ENCODE peak calls at places on chromosomes 7 and 10, in seven cellular contexts. E is IMR-90, Q is H9, D is mesenchymal stem cell, F is mesendoderm, K is trophoblast cell, S is H1. H is an unnamed sample.

GRCh38 chr10:34290412-34291082 is 524.5 kb downstream of the PARD3 start:
- DNase-seq in Q (no peak), F (no peak), D (peak), S (no peak), K (peak), E (peak), H (no peak)

GRCh38 chr10:102504179-102504975 is 605 bp downstream of the SUFU start:
- DNase-seq in K (peak), S (peak), D (peak), E (peak), F (peak), Q (peak), H (peak)

GRCh38 chr10:43854042-43854441 is 205.4 kb upstream of the ZNF32 start:
- DNase-seq in Q (no peak), E (peak), S (no peak), D (peak), K (peak), F (peak), H (no peak)

GRCh38 chr7:97246317-97246716 is 128.8 kb downstream of the SDHAF3 start:
- DNase-seq in E (no peak), K (no peak), S (no peak), Q (no peak), F (no peak), D (no peak), H (no peak)

GRCh38 chr7:141652691-141653090 is 49.3 kb downstream of the DENND11 start:
- DNase-seq in S (no peak), Q (peak), K (no peak), F (no peak), E (no peak), D (no peak), H (no peak)

GRCh38 chr7:42193457-42194111 is 43.4 kb downstream of the GLI3 start:
- DNase-seq in E (peak), Q (no peak), S (no peak), K (no peak), F (no peak), D (peak), H (no peak)

GRCh38 chr7:37571806-37572205 is 111.8 kb upstream of the GPR141 start:
- DNase-seq in Q (no peak), S (no peak), D (no peak), E (no peak), F (no peak), K (no peak), H (no peak)

GRCh38 chr7:12965767-12966166 is 278.3 kb downstream of the ARL4A start:
- DNase-seq in S (no peak), E (no peak), D (no peak), F (no peak), K (no peak), Q (no peak), H (no peak)

GRCh38 chr7:23277359-23277989 is 21.7 kb upstream of the MALSU1 start:
- DNase-seq in D (peak), E (peak), K (no peak), F (peak), S (peak), Q (peak), H (peak)

GRCh38 chr10:21531164-21531563 is 2.9 kb upstream of the MLLT10 start:
- DNase-seq in F (no peak), D (peak), E (peak), S (no peak), Q (no peak), K (no peak), H (no peak)

GRCh38 chr7:100829150-100829716 is 1.9 kb upstream of the EPHB4 start:
- DNase-seq in F (peak), S (no peak), E (no peak), D (no peak), Q (peak), K (no peak), H (no peak)

GRCh38 chr10:78416031-78416800 is 382.6 kb downstream of the RPS24 start:
- DNase-seq in K (peak), D (peak), S (no peak), E (peak), F (no peak), Q (peak), H (no peak)

GRCh38 chr10:91799580-91799975 is 1.4 kb downstream of the TNKS2 start:
- DNase-seq in S (no peak), E (peak), Q (no peak), F (no peak), D (peak), K (no peak), H (no peak)

GRCh38 chr7:4957847-4958476 is 1.0 kb downstream of the MMD2 start:
- DNase-seq in S (no peak), Q (no peak), D (no peak), K (no peak), E (no peak), F (no peak), H (no peak)

GRCh38 chr10:122121059-122121458 is 132.1 kb downstream of the TACC2 start:
- DNase-seq in S (no peak), Q (no peak), E (no peak), D (no peak), F (no peak), K (no peak), H (no peak)

GRCh38 chr7:75042831-75043703 is 30.5 kb downstream of the RCC1L start:
- DNase-seq in F (no peak), Q (no peak), S (no peak), E (no peak), D (no peak), K (no peak), H (no peak)

GRCh38 chr7:6209340-6209739 is 63.1 kb downstream of the CYTH3 start:
- DNase-seq in K (no peak), F (no peak), S (no peak), E (no peak), Q (no peak), D (no peak), H (no peak)

GRCh38 chr10:71812016-71812912 is 38.8 kb downstream of the PSAP start:
- DNase-seq in K (peak), E (peak), S (no peak), D (peak), Q (peak), F (peak), H (peak)

GRCh38 chr10:49742683-49743463 is 19.2 kb downstream of the OGDHL start:
- DNase-seq in F (no peak), S (no peak), E (no peak), Q (peak), K (no peak), D (no peak), H (no peak)

GRCh38 chr10:125010362-125010761 is 68.4 kb downstream of the ZRANB1 start:
- DNase-seq in E (no peak), Q (no peak), K (no peak), S (no peak), F (peak), D (no peak), H (no peak)

GRCh38 chr10:48535416-48536225 is 69.3 kb downstream of the ARHGAP22 start:
- DNase-seq in K (no peak), S (no peak), E (no peak), D (no peak), F (no peak), Q (peak), H (no peak)

GRCh38 chr10:131074682-131075081 is 236.8 kb downstream of the TCERG1L start:
- DNase-seq in K (no peak), F (peak), Q (no peak), D (no peak), E (no peak), S (no peak), H (no peak)

GRCh38 chr7:135964791-135965190 is 12.4 kb downstream of the MTPN start:
- DNase-seq in D (no peak), S (no peak), Q (no peak), F (no peak), E (no peak), K (no peak), H (no peak)

GRCh38 chr7:25777969-25778767 is 373.8 kb upstream of the NFE2L3 start:
- DNase-seq in F (no peak), Q (no peak), K (no peak), E (no peak), D (no peak), S (no peak), H (no peak)

GRCh38 chr10:35916791-35917190 is 274.7 kb upstream of the FZD8 start:
- DNase-seq in F (peak), E (peak), D (no peak), K (peak), S (no peak), Q (no peak), H (no peak)

GRCh38 chr10:76037531-76037930 is 606.1 kb downstream of the LRMDA start:
- DNase-seq in Q (no peak), S (no peak), F (no peak), E (no peak), D (peak), K (peak), H (no peak)

GRCh38 chr7:157690833-157691382 is 354.1 kb downstream of the DNAJB6 start:
- DNase-seq in E (no peak), F (peak), Q (peak), K (no peak), D (peak), S (no peak), H (peak)

GRCh38 chr10:5888352-5888751 is 1.3 kb downstream of the ANKRD16 start:
- DNase-seq in S (no peak), F (no peak), Q (no peak), K (no peak), E (peak), D (peak), H (no peak)

GRCh38 chr10:16779375-16779774 is 37.8 kb downstream of the RSU1 start:
- DNase-seq in F (no peak), D (no peak), E (no peak), Q (no peak), K (no peak), S (no peak), H (no peak)

GRCh38 chr10:59012839-59013238 is 163.6 kb upstream of the PHYHIPL start:
- DNase-seq in F (no peak), D (no peak), Q (no peak), K (no peak), S (no peak), E (no peak), H (no peak)

GRCh38 chr7:73715648-73716317 is 3.7 kb downstream of the STX1A start:
- DNase-seq in D (peak), S (no peak), E (peak), K (peak), F (no peak), Q (no peak), H (no peak)

GRCh38 chr10:50275650-50276235 is 24.4 kb upstream of the ASAH2 start:
- DNase-seq in F (peak), S (no peak), K (no peak), Q (peak), E (peak), D (peak), H (peak)

GRCh38 chr7:140324714-140325113 is 73.6 kb downstream of the SLC37A3 start:
- DNase-seq in K (no peak), E (no peak), S (no peak), F (no peak), Q (no peak), D (no peak), H (no peak)

GRCh38 chr7:140322759-140323158 is 75.6 kb downstream of the SLC37A3 start:
- DNase-seq in D (no peak), F (peak), S (no peak), Q (peak), E (no peak), K (no peak), H (no peak)

GRCh38 chr7:140325600-140325999 is 72.7 kb downstream of the SLC37A3 start:
- DNase-seq in F (no peak), S (no peak), Q (no peak), K (no peak), E (no peak), D (no peak), H (no peak)

GRCh38 chr7:140327261-140327661 is 71.1 kb downstream of the SLC37A3 start:
- DNase-seq in Q (no peak), K (no peak), F (no peak), E (no peak), D (no peak), S (no peak), H (no peak)

GRCh38 chr7:140326116-140326928 is 72.0 kb downstream of the SLC37A3 start:
- DNase-seq in D (peak), Q (peak), F (peak), S (no peak), E (peak), K (peak), H (no peak)
- H3K23ac ChIP-seq in D (no peak), Q (no peak), F (no peak), S (no peak), E (no peak), K (no peak), H (no peak)

DNA sequence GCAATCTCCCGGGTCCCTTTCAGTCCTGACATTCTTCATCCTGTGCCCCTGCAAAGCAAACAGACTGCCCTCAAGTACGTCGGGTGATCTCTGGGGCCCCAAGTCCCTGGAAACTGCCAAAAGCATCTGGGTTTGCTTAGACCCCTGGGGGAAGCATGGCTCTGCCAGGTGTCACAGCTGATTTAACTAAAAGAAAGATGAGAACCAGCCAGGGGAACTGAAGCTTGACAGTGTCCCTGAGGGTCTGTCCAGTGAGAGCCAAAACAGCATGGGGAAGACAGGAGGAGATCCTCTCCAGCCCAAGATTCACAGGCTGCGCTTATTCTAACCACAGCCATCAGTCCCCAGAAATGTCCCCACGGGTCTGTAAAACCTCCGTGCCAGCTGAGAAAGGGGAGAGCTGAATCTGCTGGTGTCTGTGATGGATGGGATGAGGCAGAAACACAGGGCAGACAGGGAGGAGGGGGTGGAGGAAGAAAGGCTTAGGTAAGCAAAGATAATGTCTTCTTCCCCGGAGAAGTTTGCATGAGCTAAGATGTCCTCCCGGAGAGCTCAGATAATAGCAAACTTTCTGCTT is 21.3 kb downstream of the CCDC3 start:
- DNase-seq in Q (no peak), S (no peak), D (peak), E (no peak), F (no peak), K (no peak), H (no peak)
- H3K23ac ChIP-seq in Q (no peak), S (no peak), D (no peak), E (no peak), F (no peak), K (no peak), H (no peak)

GRCh38 chr10:109914966-109915365 is 8.3 kb downstream of the XPNPEP1 start:
- DNase-seq in K (no peak), Q (peak), S (no peak), F (no peak), D (peak), E (peak), H (no peak)

GRCh38 chr10:109911903-109912302 is 11.4 kb downstream of the XPNPEP1 start:
- DNase-seq in E (no peak), Q (no peak), K (no peak), D (no peak), F (no peak), S (no peak), H (no peak)

GRCh38 chr10:109912335-109913282 is 10.7 kb downstream of the XPNPEP1 start:
- DNase-seq in K (peak), Q (peak), E (peak), F (peak), S (no peak), D (no peak), H (no peak)

GRCh38 chr10:109915566-109915965 is 7.7 kb downstream of the XPNPEP1 start:
- DNase-seq in Q (no peak), F (no peak), E (no peak), D (peak), S (no peak), K (no peak), H (no peak)

DNA sequence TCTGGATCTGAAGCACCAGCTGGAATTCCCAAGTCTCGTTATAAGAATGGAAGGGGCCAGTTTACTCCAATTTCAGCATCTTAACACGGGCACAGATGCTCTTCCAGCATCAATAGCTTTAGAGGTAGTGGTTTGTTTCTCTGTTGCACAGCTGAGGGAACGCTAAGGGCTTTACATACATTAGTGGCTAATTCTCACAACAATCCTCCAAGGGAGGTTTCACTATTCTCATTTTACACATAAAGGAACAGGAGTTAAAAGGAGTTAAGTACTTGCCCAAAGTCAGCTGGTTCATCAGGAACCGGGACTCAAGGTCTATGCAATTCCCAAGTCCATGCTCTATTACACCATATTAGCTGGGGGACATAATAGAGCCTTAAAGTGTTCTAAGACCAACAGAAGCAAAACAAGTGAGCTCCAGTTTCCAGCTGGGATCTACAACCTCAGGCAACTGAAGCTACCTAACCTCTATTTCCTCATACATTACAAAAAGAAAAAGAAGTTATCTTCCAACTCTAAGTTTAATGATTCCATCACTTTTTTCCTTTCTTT is 9.9 kb downstream of the XPNPEP1 start:
- DNase-seq in E (no peak), K (no peak), F (no peak), Q (peak), S (no peak), D (no peak), H (no peak)
- H3K23ac ChIP-seq in E (no peak), K (no peak), F (no peak), Q (no peak), S (no peak), D (no peak), H (no peak)

GRCh38 chr10:53122265-53122664 is 349.7 kb upstream of the MBL2 start:
- DNase-seq in Q (no peak), D (no peak), F (no peak), K (peak), E (no peak), S (no peak), H (no peak)
- H3K23ac ChIP-seq in Q (no peak), D (no peak), F (no peak), K (no peak), E (no peak), S (no peak), H (no peak)

GRCh38 chr7:151311294-151311864 is 30.2 kb upstream of the NUB1 start:
- DNase-seq in Q (peak), E (no peak), S (no peak), F (peak), D (no peak), K (peak), H (no peak)
- H3K23ac ChIP-seq in Q (no peak), E (no peak), S (no peak), F (no peak), D (no peak), K (no peak), H (no peak)

GRCh38 chr7:71145906-71146901 is 14.3 kb downstream of the GALNT17 start:
- DNase-seq in K (no peak), D (no peak), F (peak), S (no peak), Q (no peak), E (no peak), H (no peak)
- H3K23ac ChIP-seq in K (no peak), D (no peak), F (no peak), S (no peak), Q (no peak), E (no peak), H (no peak)